ENCODE peak calls at places on chromosome 21, in five cellular contexts. R is IMR-90; D is cerebellar cortex; Q is activated T-helper 1 cell treated with anti-CD3 and anti-CD28 coated beads, Interleukin-2, amount 50 U/mL, for 16 hours; V is adrenal gland. S is an unnamed sample.

GRCh38 chr21:42653492-42654061 is at the start of gene PDE9A:
- DNase-seq in R (no peak), D (no peak), Q (no peak), V (no peak), S (no peak)

GRCh38 chr21:14737922-14738321 is 191.8 kb upstream of the SAMSN1 start:
- DNase-seq in Q (peak), V (peak), R (peak), D (peak), S (peak)

GRCh38 chr21:29245104-29245643 is 53.5 kb upstream of the BACH1 start:
- DNase-seq in D (no peak), R (peak), Q (no peak), V (no peak), S (no peak)

GRCh38 chr21:43287111-43287973 is 118.5 kb downstream of the CRYAA start:
- DNase-seq in Q (no peak), D (no peak), V (no peak), R (no peak), S (no peak)

GRCh38 chr21:45523411-45524101 is 18.7 kb downstream of the SLC19A1 start:
- DNase-seq in R (no peak), D (no peak), Q (no peak), V (no peak), S (no peak)

GRCh38 chr21:38269567-38269917 is 12.8 kb downstream of the KCNJ15 start:
- DNase-seq in Q (no peak), R (no peak), V (no peak), D (no peak), S (peak)

GRCh38 chr21:46050651-46051378 is 47.1 kb upstream of the COL6A2 start:
- DNase-seq in D (no peak), V (no peak), Q (no peak), R (no peak), S (no peak)

GRCh38 chr21:36627242-36627641 is 71.7 kb upstream of the SIM2 start:
- DNase-seq in R (peak), V (no peak), Q (no peak), D (no peak), S (no peak)

GRCh38 chr21:33514234-33514633 is 22.7 kb upstream of the DNAJC28 start:
- DNase-seq in V (no peak), R (peak), Q (no peak), D (no peak), S (peak)

GRCh38 chr21:22224261-22224660 is 1226.1 kb downstream of the NCAM2 start:
- DNase-seq in R (no peak), Q (no peak), D (no peak), V (no peak), S (no peak)

GRCh38 chr21:41233913-41234312 is 66.0 kb downstream of the BACE2 start:
- DNase-seq in R (no peak), Q (no peak), D (no peak), V (no peak), S (no peak)

GRCh38 chr21:18553786-18554185 is 150.2 kb upstream of the TMPRSS15 start:
- DNase-seq in R (no peak), D (no peak), V (no peak), Q (no peak), S (no peak)

GRCh38 chr21:21688877-21689276 is 690.7 kb downstream of the NCAM2 start:
- DNase-seq in V (peak), Q (no peak), D (peak), R (peak), S (peak)

GRCh38 chr21:37562920-37563640 is 196.5 kb downstream of the DYRK1A start:
- DNase-seq in D (no peak), Q (no peak), R (no peak), V (peak), S (no peak)

GRCh38 chr21:35850029-35850428 is 210.3 kb downstream of the SETD4 start:
- DNase-seq in R (peak), D (no peak), Q (no peak), V (no peak), S (peak)

GRCh38 chr21:36454706-36455105 is 25.2 kb downstream of the CLDN14 start:
- DNase-seq in D (peak), R (no peak), Q (no peak), V (no peak), S (no peak)

GRCh38 chr21:21085206-21085605 is 87.0 kb downstream of the NCAM2 start:
- DNase-seq in V (no peak), R (no peak), D (no peak), Q (no peak), S (no peak)

GRCh38 chr21:25647632-25648031 is 8.6 kb downstream of the JAM2 start:
- DNase-seq in Q (no peak), V (no peak), D (no peak), R (no peak), S (no peak)

GRCh38 chr21:26776320-26777021 is 68.7 kb downstream of the ADAMTS1 start:
- DNase-seq in R (peak), Q (no peak), V (no peak), D (no peak), S (peak)

GRCh38 chr21:35611752-35612151 is 448.6 kb downstream of the SETD4 start:
- DNase-seq in D (no peak), V (no peak), R (peak), Q (no peak), S (no peak)

GRCh38 chr21:42378418-42378817 is 12.1 kb upstream of the TFF1 start:
- DNase-seq in R (no peak), V (no peak), Q (no peak), D (no peak), S (no peak)

GRCh38 chr21:43025636-43026180 is 49.9 kb downstream of the CBS start:
- DNase-seq in Q (no peak), V (no peak), R (peak), D (no peak), S (peak)

GRCh38 chr21:39938086-39938611 is 70.9 kb downstream of the PCP4 start:
- DNase-seq in V (peak), D (no peak), Q (no peak), R (no peak), S (no peak)

GRCh38 chr21:45455321-45456013 is 50.5 kb downstream of the COL18A1 start:
- DNase-seq in Q (no peak), D (peak), R (peak), V (no peak), S (peak)